ENCODE peak calls at places on chromosome 19, in six cellular contexts. One of them, this sample, is unnamed.

GRCh38 chr19:19074172-19074905 is 10.5 kb downstream of the SLC25A42 start:
- DNase-seq in progenitor cell of endocrine pancreas: no peak
- DNase-seq in kidney epithelial cell: no peak
- DNase-seq in lower lobe of right lung: no peak
- DNase-seq in fibroblast of pulmonary artery: no peak
- DNase-seq in WERI-Rb-1: no peak
- DNase-seq in this sample: no peak

GRCh38 chr19:45884682-45885555 is 1.0 kb downstream of the IRF2BP1 start:
- DNase-seq in progenitor cell of endocrine pancreas: no peak
- DNase-seq in kidney epithelial cell: no peak
- DNase-seq in lower lobe of right lung: no peak
- DNase-seq in fibroblast of pulmonary artery: no peak
- DNase-seq in WERI-Rb-1: peak
- DNase-seq in this sample: no peak

GRCh38 chr19:54608792-54609191 is 15.4 kb downstream of the LILRA1 start:
- DNase-seq in progenitor cell of endocrine pancreas: no peak
- DNase-seq in kidney epithelial cell: no peak
- DNase-seq in lower lobe of right lung: no peak
- DNase-seq in fibroblast of pulmonary artery: no peak
- DNase-seq in WERI-Rb-1: no peak
- DNase-seq in this sample: no peak

GRCh38 chr19:14443632-14444216 is 10.6 kb downstream of the PKN1 start:
- DNase-seq in progenitor cell of endocrine pancreas: no peak
- DNase-seq in kidney epithelial cell: no peak
- DNase-seq in lower lobe of right lung: no peak
- DNase-seq in fibroblast of pulmonary artery: no peak
- DNase-seq in WERI-Rb-1: no peak
- DNase-seq in this sample: no peak

GRCh38 chr19:30897553-30897952 is 451.7 kb downstream of the TSHZ3 start:
- DNase-seq in progenitor cell of endocrine pancreas: no peak
- DNase-seq in kidney epithelial cell: no peak
- DNase-seq in lower lobe of right lung: no peak
- DNase-seq in fibroblast of pulmonary artery: no peak
- DNase-seq in WERI-Rb-1: no peak
- DNase-seq in this sample: no peak

GRCh38 chr19:48290341-48290922 is 20.6 kb downstream of the ZNF114 start:
- DNase-seq in progenitor cell of endocrine pancreas: no peak
- DNase-seq in kidney epithelial cell: no peak
- DNase-seq in lower lobe of right lung: no peak
- DNase-seq in fibroblast of pulmonary artery: peak
- DNase-seq in WERI-Rb-1: no peak
- DNase-seq in this sample: no peak

GRCh38 chr19:13031917-13032623 is 36.8 kb downstream of the NFIX start:
- DNase-seq in progenitor cell of endocrine pancreas: no peak
- DNase-seq in kidney epithelial cell: no peak
- DNase-seq in lower lobe of right lung: no peak
- DNase-seq in fibroblast of pulmonary artery: no peak
- DNase-seq in WERI-Rb-1: peak
- DNase-seq in this sample: no peak

GRCh38 chr19:34664168-34664567 is 12.8 kb downstream of the SCGB2B2 start:
- DNase-seq in progenitor cell of endocrine pancreas: no peak
- DNase-seq in kidney epithelial cell: no peak
- DNase-seq in lower lobe of right lung: no peak
- DNase-seq in fibroblast of pulmonary artery: no peak
- DNase-seq in WERI-Rb-1: no peak
- DNase-seq in this sample: no peak

GRCh38 chr19:23561341-23561740 is 125.7 kb downstream of the ZNF675 start:
- DNase-seq in progenitor cell of endocrine pancreas: no peak
- DNase-seq in kidney epithelial cell: no peak
- DNase-seq in lower lobe of right lung: no peak
- DNase-seq in fibroblast of pulmonary artery: no peak
- DNase-seq in WERI-Rb-1: no peak
- DNase-seq in this sample: no peak

GRCh38 chr19:6828698-6829633 is 56.5 kb downstream of the VAV1 start:
- DNase-seq in progenitor cell of endocrine pancreas: no peak
- DNase-seq in kidney epithelial cell: no peak
- DNase-seq in lower lobe of right lung: peak
- DNase-seq in fibroblast of pulmonary artery: no peak
- DNase-seq in WERI-Rb-1: no peak
- DNase-seq in this sample: no peak

GRCh38 chr19:14147797-14148605 is 11.6 kb upstream of the ASF1B start:
- DNase-seq in progenitor cell of endocrine pancreas: peak
- DNase-seq in kidney epithelial cell: peak
- DNase-seq in lower lobe of right lung: peak
- DNase-seq in fibroblast of pulmonary artery: peak
- DNase-seq in WERI-Rb-1: peak
- DNase-seq in this sample: peak

GRCh38 chr19:46945668-46946067 is 74.0 kb upstream of the NPAS1 start:
- DNase-seq in progenitor cell of endocrine pancreas: no peak
- DNase-seq in kidney epithelial cell: no peak
- DNase-seq in lower lobe of right lung: no peak
- DNase-seq in fibroblast of pulmonary artery: peak
- DNase-seq in WERI-Rb-1: no peak
- DNase-seq in this sample: no peak

GRCh38 chr19:29612121-29612520 is 6.0 kb downstream of the POP4 start:
- DNase-seq in progenitor cell of endocrine pancreas: no peak
- DNase-seq in kidney epithelial cell: no peak
- DNase-seq in lower lobe of right lung: no peak
- DNase-seq in fibroblast of pulmonary artery: no peak
- DNase-seq in WERI-Rb-1: no peak
- DNase-seq in this sample: no peak

GRCh38 chr19:28497887-28498286 is 715.1 kb downstream of the UQCRFS1 start:
- DNase-seq in progenitor cell of endocrine pancreas: no peak
- DNase-seq in kidney epithelial cell: no peak
- DNase-seq in lower lobe of right lung: no peak
- DNase-seq in fibroblast of pulmonary artery: no peak
- DNase-seq in WERI-Rb-1: no peak
- DNase-seq in this sample: no peak

GRCh38 chr19:28497137-28497536 is 715.8 kb downstream of the UQCRFS1 start:
- DNase-seq in progenitor cell of endocrine pancreas: no peak
- DNase-seq in kidney epithelial cell: no peak
- DNase-seq in lower lobe of right lung: no peak
- DNase-seq in fibroblast of pulmonary artery: peak
- DNase-seq in WERI-Rb-1: no peak
- DNase-seq in this sample: no peak

GRCh38 chr19:28500319-28500718 is 712.6 kb downstream of the UQCRFS1 start:
- DNase-seq in progenitor cell of endocrine pancreas: no peak
- DNase-seq in kidney epithelial cell: no peak
- DNase-seq in lower lobe of right lung: peak
- DNase-seq in fibroblast of pulmonary artery: peak
- DNase-seq in WERI-Rb-1: no peak
- DNase-seq in this sample: no peak

GRCh38 chr19:28500982-28501633 is 711.8 kb downstream of the UQCRFS1 start:
- DNase-seq in progenitor cell of endocrine pancreas: no peak
- DNase-seq in kidney epithelial cell: no peak
- DNase-seq in lower lobe of right lung: no peak
- DNase-seq in fibroblast of pulmonary artery: no peak
- DNase-seq in WERI-Rb-1: no peak
- DNase-seq in this sample: peak

DNA sequence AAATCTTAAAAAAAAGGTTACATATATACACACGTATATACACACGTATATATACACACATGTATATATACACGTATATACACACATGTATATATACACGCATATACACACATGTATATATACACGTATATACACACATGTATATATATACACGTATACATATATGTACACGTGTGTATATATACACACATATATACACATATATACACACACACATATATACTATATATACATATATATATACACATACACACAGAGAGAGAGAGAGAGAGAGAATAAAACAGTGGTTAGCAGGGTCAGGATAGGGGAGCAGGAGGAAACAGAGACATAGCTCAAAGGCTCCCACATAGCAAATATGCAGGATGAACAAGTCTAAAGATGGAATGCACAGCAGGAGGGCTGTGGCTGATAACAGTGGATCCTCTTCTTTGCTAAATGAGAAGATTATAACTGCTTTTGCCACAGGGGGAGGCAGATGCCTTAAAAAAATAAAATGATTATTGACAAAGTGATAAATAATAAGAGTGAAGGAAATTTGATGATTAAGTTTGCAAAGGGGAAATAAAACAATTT is 714.5 kb downstream of the UQCRFS1 start:
- DNase-seq in progenitor cell of endocrine pancreas: no peak
- DNase-seq in kidney epithelial cell: no peak
- DNase-seq in lower lobe of right lung: no peak
- DNase-seq in fibroblast of pulmonary artery: no peak
- DNase-seq in WERI-Rb-1: no peak
- DNase-seq in this sample: no peak
- TF ChIP-seq CTCF in progenitor cell of endocrine pancreas: no peak
- TF ChIP-seq CTCF in kidney epithelial cell: no peak
- TF ChIP-seq CTCF in lower lobe of right lung: no peak
- TF ChIP-seq CTCF in fibroblast of pulmonary artery: no peak
- TF ChIP-seq CTCF in WERI-Rb-1: no peak
- TF ChIP-seq CTCF in this sample: no peak

DNA sequence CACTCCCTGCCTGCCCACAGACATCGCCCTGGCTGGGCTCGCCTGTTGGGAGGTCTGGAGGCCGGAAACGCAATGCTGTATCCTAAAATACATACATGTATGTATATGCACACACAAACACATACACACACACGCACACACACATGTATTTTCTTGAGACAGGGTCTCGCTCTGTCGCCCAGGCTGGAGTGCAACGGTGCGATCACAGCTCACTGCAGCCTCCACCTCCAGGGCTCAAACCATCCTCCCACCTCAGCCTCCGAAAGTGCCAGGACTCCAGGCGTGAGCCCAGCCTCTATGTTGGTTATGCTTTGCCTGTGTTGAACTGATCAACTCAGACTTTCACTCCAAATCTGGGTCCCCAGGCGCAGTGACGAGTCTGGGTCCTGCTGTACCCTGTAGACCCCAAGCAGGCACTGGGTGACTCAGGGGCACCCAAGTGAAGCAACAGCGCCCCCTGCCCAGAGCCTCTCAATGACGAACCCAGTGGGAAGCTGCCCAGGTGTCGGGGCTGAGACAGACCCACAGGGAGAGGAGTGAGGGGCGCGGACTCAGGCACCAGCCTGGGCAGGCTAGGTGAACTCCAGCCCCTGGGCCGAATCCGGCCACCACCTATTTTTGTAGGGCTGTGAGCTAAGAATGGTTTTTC is 27.4 kb upstream of the CACTIN start:
- DNase-seq in progenitor cell of endocrine pancreas: no peak
- DNase-seq in kidney epithelial cell: no peak
- DNase-seq in lower lobe of right lung: no peak
- DNase-seq in fibroblast of pulmonary artery: no peak
- DNase-seq in WERI-Rb-1: peak
- DNase-seq in this sample: no peak
- TF ChIP-seq CTCF in progenitor cell of endocrine pancreas: no peak
- TF ChIP-seq CTCF in kidney epithelial cell: peak
- TF ChIP-seq CTCF in lower lobe of right lung: no peak
- TF ChIP-seq CTCF in fibroblast of pulmonary artery: peak
- TF ChIP-seq CTCF in WERI-Rb-1: peak
- TF ChIP-seq CTCF in this sample: no peak

DNA sequence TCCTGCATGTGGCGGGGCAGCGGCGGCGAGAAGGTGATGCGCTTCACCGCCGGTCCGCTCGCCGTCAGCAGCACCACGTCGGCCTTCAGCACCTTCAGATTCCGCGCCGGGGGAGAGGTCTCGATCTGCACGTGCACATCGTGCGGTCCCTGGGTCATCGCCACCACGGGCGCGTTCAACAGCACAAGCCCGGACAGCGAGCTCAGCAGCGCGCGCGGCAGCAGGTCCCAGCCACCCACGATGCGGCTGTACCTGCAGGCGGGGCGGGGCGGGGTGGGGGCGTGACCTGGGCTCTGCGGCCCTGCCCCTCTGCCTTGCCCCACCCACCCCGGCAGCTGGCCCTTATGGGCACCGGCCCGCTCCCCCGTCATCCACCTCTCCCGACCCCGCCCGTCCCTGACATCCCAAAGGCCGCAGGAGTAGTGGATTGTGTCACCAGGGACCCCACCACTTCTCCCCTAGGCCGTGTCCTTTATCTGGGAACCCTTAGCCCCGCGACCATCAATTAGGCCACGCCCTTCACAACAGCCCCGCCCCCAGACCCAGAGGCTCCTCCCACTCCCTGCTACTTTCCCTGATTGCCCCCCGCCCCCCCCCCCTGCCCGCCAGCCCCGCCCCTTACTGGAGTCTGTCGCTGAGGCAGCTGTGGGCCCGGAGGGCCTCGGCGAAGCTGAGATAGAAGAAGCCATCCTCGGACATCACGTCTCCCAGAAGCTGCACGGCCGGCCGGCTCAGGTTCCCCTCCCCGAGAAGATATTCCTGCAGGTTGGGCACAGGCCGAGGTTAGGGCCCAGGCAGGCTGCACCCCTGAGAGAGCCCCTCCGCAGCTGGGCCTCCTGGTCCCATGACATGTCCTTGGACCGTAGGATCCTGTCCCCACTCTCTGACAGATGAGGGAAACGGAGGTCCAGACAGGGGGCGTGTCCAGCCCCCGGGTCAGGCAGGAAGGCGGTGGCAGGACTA is 6.1 kb downstream of the IL4I1 start:
- DNase-seq in progenitor cell of endocrine pancreas: no peak
- DNase-seq in kidney epithelial cell: no peak
- DNase-seq in lower lobe of right lung: peak
- DNase-seq in fibroblast of pulmonary artery: no peak
- DNase-seq in WERI-Rb-1: no peak
- DNase-seq in this sample: no peak
- TF ChIP-seq CTCF in progenitor cell of endocrine pancreas: peak
- TF ChIP-seq CTCF in kidney epithelial cell: no peak
- TF ChIP-seq CTCF in lower lobe of right lung: no peak
- TF ChIP-seq CTCF in fibroblast of pulmonary artery: no peak
- TF ChIP-seq CTCF in WERI-Rb-1: no peak
- TF ChIP-seq CTCF in this sample: peak

GRCh38 chr19:4199699-4200293 is 17.3 kb downstream of the ANKRD24 start:
- DNase-seq in progenitor cell of endocrine pancreas: no peak
- DNase-seq in kidney epithelial cell: no peak
- DNase-seq in lower lobe of right lung: no peak
- DNase-seq in fibroblast of pulmonary artery: no peak
- DNase-seq in WERI-Rb-1: no peak
- DNase-seq in this sample: no peak
- TF ChIP-seq CTCF in progenitor cell of endocrine pancreas: peak
- TF ChIP-seq CTCF in kidney epithelial cell: no peak
- TF ChIP-seq CTCF in lower lobe of right lung: no peak
- TF ChIP-seq CTCF in fibroblast of pulmonary artery: no peak
- TF ChIP-seq CTCF in WERI-Rb-1: no peak
- TF ChIP-seq CTCF in this sample: no peak

This sample was measured in CD14-positive monocyte.